ENCODE peak calls at places on chromosomes 2 and 18, in six cellular contexts. One of them, this sample, is unnamed.

GRCh38 chr18:27824841-27825720 is 351.8 kb downstream of the CDH2 start:
- DNase-seq in heart left ventricle: no peak
- DNase-seq in HFFc6: no peak
- DNase-seq in astrocyte of the spinal cord: no peak
- DNase-seq in upper lobe of left lung: no peak
- DNase-seq in tibial artery: no peak
- DNase-seq in this sample: no peak

GRCh38 chr2:85990084-85990483 is 101.3 kb upstream of the ST3GAL5 start:
- DNase-seq in heart left ventricle: no peak
- DNase-seq in HFFc6: no peak
- DNase-seq in astrocyte of the spinal cord: no peak
- DNase-seq in upper lobe of left lung: no peak
- DNase-seq in tibial artery: no peak
- DNase-seq in this sample: no peak

GRCh38 chr2:150619607-150620330 is 132.3 kb upstream of the RND3 start:
- DNase-seq in heart left ventricle: no peak
- DNase-seq in HFFc6: peak; percentile 69
- DNase-seq in astrocyte of the spinal cord: peak; percentile 73
- DNase-seq in upper lobe of left lung: no peak
- DNase-seq in tibial artery: no peak
- DNase-seq in this sample: no peak

GRCh38 chr18:25921677-25922421 is 168.6 kb downstream of the SS18 start:
- DNase-seq in heart left ventricle: no peak
- DNase-seq in HFFc6: peak; percentile 27
- DNase-seq in astrocyte of the spinal cord: no peak
- DNase-seq in upper lobe of left lung: no peak
- DNase-seq in tibial artery: no peak
- DNase-seq in this sample: peak; percentile 23

GRCh38 chr2:128638311-128638710 is 319.6 kb upstream of the HS6ST1 start:
- DNase-seq in heart left ventricle: peak; percentile 51
- DNase-seq in HFFc6: no peak
- DNase-seq in astrocyte of the spinal cord: no peak
- DNase-seq in upper lobe of left lung: no peak
- DNase-seq in tibial artery: no peak
- DNase-seq in this sample: no peak

GRCh38 chr2:27033253-27033852 is 588 bp downstream of the TMEM214 start:
- DNase-seq in heart left ventricle: no peak
- DNase-seq in HFFc6: no peak
- DNase-seq in astrocyte of the spinal cord: no peak
- DNase-seq in upper lobe of left lung: no peak
- DNase-seq in tibial artery: no peak
- DNase-seq in this sample: no peak

GRCh38 chr18:12597775-12598174 is 60.1 kb downstream of the SPIRE1 start:
- DNase-seq in heart left ventricle: no peak
- DNase-seq in HFFc6: peak; percentile 85
- DNase-seq in astrocyte of the spinal cord: peak; percentile 79
- DNase-seq in upper lobe of left lung: no peak
- DNase-seq in tibial artery: no peak
- DNase-seq in this sample: no peak

GRCh38 chr2:135256531-135257258 is 204.6 kb downstream of the RAB3GAP1 start:
- DNase-seq in heart left ventricle: no peak
- DNase-seq in HFFc6: peak; percentile 3
- DNase-seq in astrocyte of the spinal cord: peak; percentile 17
- DNase-seq in upper lobe of left lung: no peak
- DNase-seq in tibial artery: no peak
- DNase-seq in this sample: no peak

GRCh38 chr2:46377287-46377605 is 80.0 kb downstream of the EPAS1 start:
- DNase-seq in heart left ventricle: no peak
- DNase-seq in HFFc6: no peak
- DNase-seq in astrocyte of the spinal cord: no peak
- DNase-seq in upper lobe of left lung: no peak
- DNase-seq in tibial artery: peak; percentile 65
- DNase-seq in this sample: no peak

GRCh38 chr2:26809876-26810577 is 24.2 kb downstream of the CENPA start:
- DNase-seq in heart left ventricle: no peak
- DNase-seq in HFFc6: no peak
- DNase-seq in astrocyte of the spinal cord: no peak
- DNase-seq in upper lobe of left lung: no peak
- DNase-seq in tibial artery: no peak
- DNase-seq in this sample: no peak

GRCh38 chr18:12038082-12038660 is 55.5 kb upstream of the ANKRD62 start:
- DNase-seq in heart left ventricle: no peak
- DNase-seq in HFFc6: no peak
- DNase-seq in astrocyte of the spinal cord: no peak
- DNase-seq in upper lobe of left lung: peak; percentile 85
- DNase-seq in tibial artery: no peak
- DNase-seq in this sample: no peak

GRCh38 chr18:26440644-26441043 is 107.7 kb downstream of the KCTD1 start:
- DNase-seq in heart left ventricle: no peak
- DNase-seq in HFFc6: no peak
- DNase-seq in astrocyte of the spinal cord: no peak
- DNase-seq in upper lobe of left lung: no peak
- DNase-seq in tibial artery: no peak
- DNase-seq in this sample: no peak

GRCh38 chr2:66432801-66433694 is 1.9 kb upstream of the MEIS1 start:
- DNase-seq in heart left ventricle: peak; percentile 90
- DNase-seq in HFFc6: peak; percentile 96
- DNase-seq in astrocyte of the spinal cord: peak; percentile 96
- DNase-seq in upper lobe of left lung: peak; percentile 92
- DNase-seq in tibial artery: peak; percentile 88
- DNase-seq in this sample: no peak

GRCh38 chr2:144780983-144781382 is 261.1 kb upstream of the ZEB2 start:
- DNase-seq in heart left ventricle: no peak
- DNase-seq in HFFc6: no peak
- DNase-seq in astrocyte of the spinal cord: no peak
- DNase-seq in upper lobe of left lung: no peak
- DNase-seq in tibial artery: no peak
- DNase-seq in this sample: no peak

GRCh38 chr2:70190086-70190412 is 770 bp downstream of the C2orf42 start:
- DNase-seq in heart left ventricle: no peak
- DNase-seq in HFFc6: no peak
- DNase-seq in astrocyte of the spinal cord: no peak
- DNase-seq in upper lobe of left lung: no peak
- DNase-seq in tibial artery: no peak
- DNase-seq in this sample: no peak

GRCh38 chr18:51135361-51135760 is 62.1 kb downstream of the MEX3C start:
- DNase-seq in heart left ventricle: no peak
- DNase-seq in HFFc6: peak; percentile 78
- DNase-seq in astrocyte of the spinal cord: peak; percentile 56
- DNase-seq in upper lobe of left lung: no peak
- DNase-seq in tibial artery: no peak
- DNase-seq in this sample: no peak

GRCh38 chr2:37671816-37672103 is 318 bp upstream of the CDC42EP3 start:
- DNase-seq in heart left ventricle: no peak
- DNase-seq in HFFc6: no peak
- DNase-seq in astrocyte of the spinal cord: no peak
- DNase-seq in upper lobe of left lung: no peak
- DNase-seq in tibial artery: peak; percentile 30
- DNase-seq in this sample: no peak

GRCh38 chr2:99879481-99879880 is 262.9 kb downstream of the AFF3 start:
- DNase-seq in heart left ventricle: no peak
- DNase-seq in HFFc6: no peak
- DNase-seq in astrocyte of the spinal cord: peak; percentile 49
- DNase-seq in upper lobe of left lung: no peak
- DNase-seq in tibial artery: no peak
- DNase-seq in this sample: no peak

GRCh38 chr2:227163998-227164744 is at the start of the genes COL4A3 and COL4A4:
- DNase-seq in heart left ventricle: peak; percentile 78
- DNase-seq in HFFc6: no peak
- DNase-seq in astrocyte of the spinal cord: no peak
- DNase-seq in upper lobe of left lung: peak; percentile 93
- DNase-seq in tibial artery: peak; percentile 27
- DNase-seq in this sample: peak; percentile 54

GRCh38 chr2:61144697-61145268 is 17.2 kb upstream of the C2orf74 start:
- DNase-seq in heart left ventricle: peak; percentile 96
- DNase-seq in HFFc6: peak; percentile 97
- DNase-seq in astrocyte of the spinal cord: peak; percentile 98
- DNase-seq in upper lobe of left lung: peak; percentile 83
- DNase-seq in tibial artery: peak; percentile 95
- DNase-seq in this sample: peak; percentile 82

GRCh38 chr18:65269375-65269774 is 481.4 kb upstream of the CDH7 start:
- DNase-seq in heart left ventricle: no peak
- DNase-seq in HFFc6: no peak
- DNase-seq in astrocyte of the spinal cord: no peak
- DNase-seq in upper lobe of left lung: no peak
- DNase-seq in tibial artery: no peak
- DNase-seq in this sample: no peak

GRCh38 chr18:75107196-75107930 is 101.6 kb downstream of the PTGR3 start:
- DNase-seq in heart left ventricle: no peak
- DNase-seq in HFFc6: no peak
- DNase-seq in astrocyte of the spinal cord: no peak
- DNase-seq in upper lobe of left lung: no peak
- DNase-seq in tibial artery: no peak
- DNase-seq in this sample: no peak

GRCh38 chr2:236209535-236209934 is 41.3 kb upstream of the GBX2 start:
- DNase-seq in heart left ventricle: no peak
- DNase-seq in HFFc6: no peak
- DNase-seq in astrocyte of the spinal cord: no peak
- DNase-seq in upper lobe of left lung: no peak
- DNase-seq in tibial artery: no peak
- DNase-seq in this sample: no peak
- TF ChIP-seq CTCF in heart left ventricle: no peak
- TF ChIP-seq CTCF in HFFc6: no peak
- TF ChIP-seq CTCF in astrocyte of the spinal cord: no peak
- TF ChIP-seq CTCF in upper lobe of left lung: no peak
- TF ChIP-seq CTCF in tibial artery: no peak
- TF ChIP-seq CTCF in this sample: no peak

GRCh38 chr2:170466632-170467031 is 248.5 kb upstream of the SP5 start:
- DNase-seq in heart left ventricle: no peak
- DNase-seq in HFFc6: no peak
- DNase-seq in astrocyte of the spinal cord: no peak
- DNase-seq in upper lobe of left lung: no peak
- DNase-seq in tibial artery: no peak
- DNase-seq in this sample: no peak
- TF ChIP-seq CTCF in heart left ventricle: no peak
- TF ChIP-seq CTCF in HFFc6: no peak
- TF ChIP-seq CTCF in astrocyte of the spinal cord: no peak
- TF ChIP-seq CTCF in upper lobe of left lung: no peak
- TF ChIP-seq CTCF in tibial artery: no peak
- TF ChIP-seq CTCF in this sample: no peak

GRCh38 chr18:35131387-35132283 is 90.4 kb downstream of the MAPRE2 start:
- DNase-seq in heart left ventricle: no peak
- DNase-seq in HFFc6: no peak
- DNase-seq in astrocyte of the spinal cord: peak; percentile 3
- DNase-seq in upper lobe of left lung: no peak
- DNase-seq in tibial artery: no peak
- DNase-seq in this sample: no peak

GRCh38 chr18:35137632-35138031 is 96.4 kb downstream of the MAPRE2 start:
- DNase-seq in heart left ventricle: no peak
- DNase-seq in HFFc6: no peak
- DNase-seq in astrocyte of the spinal cord: no peak
- DNase-seq in upper lobe of left lung: no peak
- DNase-seq in tibial artery: no peak
- DNase-seq in this sample: no peak

GRCh38 chr18:35136248-35136647 is 95.0 kb downstream of the MAPRE2 start:
- DNase-seq in heart left ventricle: no peak
- DNase-seq in HFFc6: no peak
- DNase-seq in astrocyte of the spinal cord: no peak
- DNase-seq in upper lobe of left lung: no peak
- DNase-seq in tibial artery: no peak
- DNase-seq in this sample: no peak

GRCh38 chr18:35132284-35132910 is 91.2 kb downstream of the MAPRE2 start:
- DNase-seq in heart left ventricle: no peak
- DNase-seq in HFFc6: no peak
- DNase-seq in astrocyte of the spinal cord: no peak
- DNase-seq in upper lobe of left lung: no peak
- DNase-seq in tibial artery: no peak
- DNase-seq in this sample: no peak

DNA sequence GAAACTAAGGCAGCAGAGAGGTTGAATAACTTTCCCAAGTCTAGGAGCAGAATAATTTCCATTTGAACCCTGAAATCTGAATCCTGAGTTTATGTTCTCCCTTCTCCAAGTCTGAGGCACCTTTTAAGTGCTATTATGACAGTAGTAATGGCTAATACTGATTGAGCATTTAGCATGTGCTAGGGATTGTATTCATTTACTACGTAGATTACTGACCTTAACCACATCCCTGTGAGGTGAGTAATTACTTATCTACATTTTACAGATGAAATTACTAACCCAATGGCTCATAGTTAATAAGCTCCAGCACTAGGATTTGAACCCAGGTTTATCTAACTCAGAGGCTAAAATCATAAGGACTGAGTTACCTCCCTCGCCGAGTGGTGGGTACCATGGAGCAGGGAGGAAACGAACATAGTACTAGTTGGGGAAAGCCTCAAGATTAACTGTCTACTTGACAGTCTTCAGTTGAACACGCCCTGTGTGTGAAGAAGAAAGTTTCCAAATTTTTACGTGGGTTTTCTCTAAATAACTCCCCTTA is 93.0 kb downstream of the MAPRE2 start:
- DNase-seq in heart left ventricle: no peak
- DNase-seq in HFFc6: no peak
- DNase-seq in astrocyte of the spinal cord: no peak
- DNase-seq in upper lobe of left lung: no peak
- DNase-seq in tibial artery: no peak
- DNase-seq in this sample: no peak
- TF ChIP-seq CTCF in heart left ventricle: no peak
- TF ChIP-seq CTCF in HFFc6: no peak
- TF ChIP-seq CTCF in astrocyte of the spinal cord: no peak
- TF ChIP-seq CTCF in upper lobe of left lung: no peak
- TF ChIP-seq CTCF in tibial artery: no peak
- TF ChIP-seq CTCF in this sample: no peak

GRCh38 chr2:108587621-108588020 is 53.4 kb downstream of the LIMS1 start:
- DNase-seq in heart left ventricle: no peak
- DNase-seq in HFFc6: peak; percentile 70
- DNase-seq in astrocyte of the spinal cord: peak; percentile 88
- DNase-seq in upper lobe of left lung: peak; percentile 34
- DNase-seq in tibial artery: peak; percentile 40
- DNase-seq in this sample: no peak

GRCh38 chr2:108591163-108591562 is 56.9 kb downstream of the LIMS1 start:
- DNase-seq in heart left ventricle: no peak
- DNase-seq in HFFc6: no peak
- DNase-seq in astrocyte of the spinal cord: no peak
- DNase-seq in upper lobe of left lung: no peak
- DNase-seq in tibial artery: no peak
- DNase-seq in this sample: no peak

GRCh38 chr2:108588070-108588668 is 53.9 kb downstream of the LIMS1 start:
- DNase-seq in heart left ventricle: no peak
- DNase-seq in HFFc6: no peak
- DNase-seq in astrocyte of the spinal cord: no peak
- DNase-seq in upper lobe of left lung: no peak
- DNase-seq in tibial artery: no peak
- DNase-seq in this sample: no peak

GRCh38 chr2:108589786-108590185 is 55.5 kb downstream of the LIMS1 start:
- DNase-seq in heart left ventricle: no peak
- DNase-seq in HFFc6: no peak
- DNase-seq in astrocyte of the spinal cord: no peak
- DNase-seq in upper lobe of left lung: no peak
- DNase-seq in tibial artery: no peak
- DNase-seq in this sample: no peak

DNA sequence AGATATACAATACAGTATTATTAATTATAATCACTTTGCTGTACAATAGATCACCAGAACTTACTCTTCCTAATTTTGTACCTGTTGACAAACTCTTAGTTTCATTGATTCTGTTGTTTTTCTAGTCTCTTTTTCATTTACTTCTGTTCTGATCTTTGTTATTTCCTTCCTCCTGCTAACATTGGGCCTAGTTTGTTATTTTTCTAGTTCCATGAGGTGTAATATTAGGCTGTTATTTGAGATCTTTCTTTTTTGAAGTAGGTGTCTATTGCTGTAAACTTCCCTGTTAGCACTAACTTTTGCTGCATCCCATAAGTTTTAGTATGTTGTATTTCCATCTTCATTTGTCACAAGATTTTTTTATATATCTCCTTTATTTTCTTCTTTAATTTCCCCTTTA is 55.1 kb downstream of the LIMS1 start:
- DNase-seq in heart left ventricle: no peak
- DNase-seq in HFFc6: no peak
- DNase-seq in astrocyte of the spinal cord: no peak
- DNase-seq in upper lobe of left lung: no peak
- DNase-seq in tibial artery: no peak
- DNase-seq in this sample: no peak
- TF ChIP-seq CTCF in heart left ventricle: no peak
- TF ChIP-seq CTCF in HFFc6: no peak
- TF ChIP-seq CTCF in astrocyte of the spinal cord: no peak
- TF ChIP-seq CTCF in upper lobe of left lung: no peak
- TF ChIP-seq CTCF in tibial artery: no peak
- TF ChIP-seq CTCF in this sample: no peak

This sample was measured in activated B cell treated with CpG ODN at 0.5 μM for 24 hours.